ENCODE peak calls at places on chromosomes 12 and 14, in five cellular contexts. S is GM23338, K is endothelial cell, G is fibroblast of the aortic adventitia, N is natural killer cell. R is an unnamed sample.

GRCh38 chr12:70535896-70536374 is 101.3 kb downstream of the PTPRB start:
- DNase-seq in G (no peak), K (no peak), N (no peak), S (no peak), R (no peak)

GRCh38 chr14:28751467-28752058 is 15.0 kb upstream of the FOXG1 start:
- DNase-seq in N (no peak), K (peak), S (peak), G (peak), R (no peak)

GRCh38 chr14:34347683-34348082 is 114.4 kb downstream of the SPTSSA start:
- DNase-seq in K (no peak), G (no peak), N (no peak), S (no peak), R (no peak)

GRCh38 chr12:112381421-112381897 is 772 bp downstream of the HECTD4 start:
- DNase-seq in N (peak), S (no peak), G (no peak), K (no peak), R (no peak)

GRCh38 chr14:23285530-23286019 is 357 bp downstream of the HOMEZ start:
- DNase-seq in K (no peak), G (no peak), N (no peak), S (peak), R (no peak)

GRCh38 chr12:14313379-14313778 is 52.1 kb upstream of the ATF7IP start:
- DNase-seq in G (no peak), N (no peak), K (no peak), S (no peak), R (no peak)

GRCh38 chr12:116200812-116201211 is 76.7 kb downstream of the MED13L start:
- DNase-seq in G (peak), K (no peak), N (no peak), S (no peak), R (no peak)

GRCh38 chr12:103809154-103809553 is 31.9 kb downstream of the NT5DC3 start:
- DNase-seq in S (no peak), K (no peak), G (no peak), N (no peak), R (no peak)

GRCh38 chr12:67070307-67070600 is 198.9 kb upstream of the CAND1 start:
- DNase-seq in G (no peak), N (no peak), K (no peak), S (no peak), R (no peak)

GRCh38 chr12:45669093-45669492 is 60.4 kb upstream of the ARID2 start:
- DNase-seq in N (no peak), S (no peak), K (no peak), G (no peak), R (no peak)

GRCh38 chr14:32370720-32371119 is 41.6 kb downstream of the AKAP6 start:
- DNase-seq in S (no peak), G (peak), K (no peak), N (no peak), R (no peak)

GRCh38 chr12:74619886-74620285 is 82.3 kb downstream of the ATXN7L3B start:
- DNase-seq in K (no peak), G (no peak), N (no peak), S (no peak), R (no peak)

GRCh38 chr12:131681257-131681620 is 29.7 kb upstream of the SFSWAP start:
- DNase-seq in K (no peak), N (no peak), G (no peak), S (no peak), R (no peak)

GRCh38 chr14:32202468-32202865 is 602 bp downstream of the RNU6-8 start:
- DNase-seq in G (no peak), K (peak), N (no peak), S (peak), R (no peak)

GRCh38 chr12:24880732-24881131 is 68.2 kb downstream of the BCAT1 start:
- DNase-seq in G (no peak), S (no peak), K (no peak), N (no peak), R (no peak)

GRCh38 chr14:88327497-88327896 is 4.4 kb upstream of the KCNK10 start:
- DNase-seq in N (no peak), S (no peak), K (no peak), G (no peak), R (no peak)

GRCh38 chr14:79584679-79585078 is 626.6 kb downstream of the DIO2 start:
- DNase-seq in S (no peak), K (no peak), N (no peak), G (peak), R (no peak)

GRCh38 chr14:33332497-33332896 is 393.8 kb downstream of the NPAS3 start:
- DNase-seq in K (no peak), N (no peak), G (no peak), S (no peak), R (no peak)

GRCh38 chr12:68113644-68114043 is 45.9 kb downstream of the IFNG start:
- DNase-seq in N (no peak), G (no peak), K (no peak), S (peak), R (no peak)

GRCh38 chr12:87270894-87271293 is 758.3 kb downstream of the C12orf50 start:
- DNase-seq in S (no peak), K (no peak), N (no peak), G (peak), R (no peak)

GRCh38 chr14:100692859-100693558 is 33.7 kb upstream of the DLK1 start:
- DNase-seq in K (no peak), N (no peak), G (peak), S (no peak), R (peak)

GRCh38 chr12:54364413-54364812 is at the start of gene GPR84:
- DNase-seq in N (no peak), G (no peak), K (no peak), S (no peak), R (no peak)

GRCh38 chr12:112049351-112049750 is 36.1 kb downstream of the ERP29 start:
- DNase-seq in K (no peak), G (no peak), S (no peak), N (no peak), R (no peak)

GRCh38 chr12:47121146-47121545 is 41.4 kb upstream of the AMIGO2 start:
- DNase-seq in G (no peak), K (no peak), N (no peak), S (no peak), R (no peak)

GRCh38 chr12:89192419-89192818 is 159.9 kb downstream of the DUSP6 start:
- DNase-seq in K (no peak), N (no peak), G (no peak), S (no peak), R (no peak)

GRCh38 chr14:56805201-56805991 is 4.9 kb downstream of the OTX2 start:
- DNase-seq in N (no peak), G (no peak), K (no peak), S (peak), R (no peak)

GRCh38 chr14:63357841-63358240 is 39.1 kb upstream of the GPHB5 start:
- DNase-seq in G (no peak), S (no peak), N (no peak), K (no peak), R (no peak)

GRCh38 chr14:63362305-63362914 is 43.7 kb upstream of the GPHB5 start:
- DNase-seq in S (no peak), G (no peak), K (no peak), N (no peak), R (no peak)

GRCh38 chr14:63361790-63362189 is 43.1 kb upstream of the GPHB5 start:
- DNase-seq in N (no peak), G (no peak), K (no peak), S (no peak), R (no peak)
- TF ChIP-seq CTCF in N (no peak), G (no peak), K (no peak), S (peak), R (no peak)

GRCh38 chr12:79886917-79887519 is 47.9 kb downstream of the PPP1R12A start:
- DNase-seq in N (no peak), S (peak), G (peak), K (no peak), R (no peak)
- TF ChIP-seq CTCF in N (peak), S (peak), G (peak), K (peak), R (peak)

GRCh38 chr12:49089831-49090773 is 4.5 kb downstream of the DHH start:
- DNase-seq in G (peak), K (peak), S (peak), N (no peak), R (no peak)
- TF ChIP-seq CTCF in G (peak), K (no peak), S (peak), N (no peak), R (no peak)

DNA sequence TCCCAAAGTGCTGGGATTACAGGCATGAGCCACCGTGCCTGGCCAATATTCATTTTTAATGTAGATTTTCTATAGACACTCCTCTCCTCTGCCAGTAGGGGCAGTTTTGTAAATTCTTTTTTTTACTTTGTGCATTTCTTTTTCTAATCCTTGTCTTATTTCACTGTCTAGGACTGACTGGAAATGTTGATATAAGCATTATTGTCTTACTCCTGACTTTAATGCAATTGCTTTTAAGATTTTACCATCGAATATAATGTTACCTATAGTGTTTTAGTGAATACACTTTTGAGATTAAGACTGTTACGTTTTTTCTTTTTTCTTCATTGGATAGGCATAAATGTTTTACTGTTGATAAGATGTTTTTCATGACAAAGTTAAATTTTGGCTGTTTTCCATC is 35.4 kb upstream of the EMP1 start:
- DNase-seq in N (no peak), K (no peak), S (no peak), G (no peak), R (no peak)
- TF ChIP-seq CTCF in N (no peak), K (peak), S (no peak), G (peak), R (no peak)

GRCh38 chr12:124939428-124940142 is 25.1 kb upstream of the UBC start:
- DNase-seq in N (peak), G (peak), S (peak), K (peak), R (peak)
- TF ChIP-seq CTCF in N (no peak), G (no peak), S (no peak), K (no peak), R (peak)

GRCh38 chr12:132921685-132922084 is 34.3 kb upstream of the CHFR start:
- DNase-seq in S (peak), N (no peak), K (no peak), G (no peak), R (no peak)
- TF ChIP-seq CTCF in S (peak), N (no peak), K (no peak), G (no peak), R (no peak)

GRCh38 chr12:7374423-7375144 is 69.4 kb downstream of the CD163L1 start:
- DNase-seq in G (peak), S (peak), N (no peak), K (peak), R (no peak)
- TF ChIP-seq CTCF in G (peak), S (peak), N (peak), K (peak), R (no peak)

GRCh38 chr12:51371295-51371953 is 19.8 kb downstream of the GALNT6 start:
- DNase-seq in K (no peak), N (no peak), G (peak), S (peak), R (no peak)

GRCh38 chr12:51374346-51374745 is 16.9 kb downstream of the GALNT6 start:
- DNase-seq in S (no peak), G (peak), N (no peak), K (no peak), R (no peak)

GRCh38 chr12:51373222-51373621 is 18.0 kb downstream of the GALNT6 start:
- DNase-seq in S (no peak), K (no peak), G (no peak), N (no peak), R (no peak)

GRCh38 chr12:51370667-51371066 is 20.5 kb downstream of the GALNT6 start:
- DNase-seq in N (no peak), S (no peak), G (no peak), K (no peak), R (no peak)

GRCh38 chr12:51372021-51372420 is 19.2 kb downstream of the GALNT6 start:
- DNase-seq in S (no peak), G (no peak), K (no peak), N (no peak), R (no peak)
- TF ChIP-seq CTCF in S (peak), G (no peak), K (no peak), N (no peak), R (no peak)

DNA sequence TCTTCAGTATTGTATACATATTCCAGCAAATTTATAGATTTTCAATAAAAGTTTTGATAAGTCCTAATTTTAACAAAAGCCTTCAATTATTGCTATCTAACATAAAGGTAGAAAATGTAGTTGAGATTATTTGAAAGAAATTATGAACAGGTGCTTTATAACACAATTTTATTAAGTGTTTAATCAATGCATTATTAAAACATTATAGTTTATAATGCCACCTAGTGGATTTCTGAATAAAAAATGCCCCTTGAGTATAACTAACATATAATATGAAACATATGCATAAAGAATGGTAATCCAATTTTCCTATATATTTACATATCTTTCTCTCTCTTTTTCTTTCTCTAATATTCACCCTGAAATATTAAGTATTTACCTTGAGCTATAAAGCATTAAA is 515.3 kb downstream of the SLC6A15 start:
- DNase-seq in G (peak), K (no peak), S (no peak), N (no peak), R (no peak)
- TF ChIP-seq CTCF in G (no peak), K (no peak), S (no peak), N (no peak), R (no peak)

GRCh38 chr12:122944588-122944987 is 21.7 kb downstream of the ABCB9 start:
- DNase-seq in G (no peak), S (no peak), N (no peak), K (no peak), R (peak)

GRCh38 chr12:122948605-122949004 is 17.7 kb downstream of the ABCB9 start:
- DNase-seq in S (no peak), G (no peak), N (no peak), K (no peak), R (no peak)

GRCh38 chr12:122947352-122947792 is 18.9 kb downstream of the ABCB9 start:
- DNase-seq in G (no peak), N (peak), K (no peak), S (no peak), R (peak)

GRCh38 chr12:122945047-122945592 is 21.1 kb downstream of the ABCB9 start:
- DNase-seq in K (no peak), G (no peak), S (no peak), N (no peak), R (peak)

GRCh38 chr12:122946690-122947271 is 19.5 kb downstream of the ABCB9 start:
- DNase-seq in K (no peak), S (no peak), N (peak), G (peak), R (peak)
- TF ChIP-seq CTCF in K (no peak), S (peak), N (no peak), G (peak), R (peak)

R was measured in breast epithelium.